ENCODE peak calls at places on chromosomes 1 and 21, in eight cellular contexts. Y is AG08396; K is amniotic stem cell; J is effector memory CD8-positive, alpha-beta T cell; D is GM23248; B is NCI-H1694; I is smooth muscle cell of the brain vasculature; E is T-helper 1 cell. Q is an unnamed sample.

GRCh38 chr1:228163776-228164534 is 1.6 kb upstream of the IBA57 start:
- DNase-seq in Y (no peak), K (no peak), J (no peak), D (no peak), B (no peak), I (no peak), E (no peak), Q (no peak)

GRCh38 chr1:177925006-177925405 is 44.9 kb downstream of the SEC16B start:
- DNase-seq in Y (no peak), K (no peak), J (no peak), D (no peak), B (no peak), I (no peak), E (no peak), Q (no peak)

GRCh38 chr1:198447468-198447867 is 93.0 kb downstream of the ATP6V1G3 start:
- DNase-seq in Y (no peak), K (no peak), J (no peak), D (no peak), B (no peak), I (no peak), E (no peak), Q (no peak)

GRCh38 chr1:228986093-228986904 is 251.0 kb downstream of the RHOU start:
- DNase-seq in Y (peak; percentile 28), K (no peak), J (no peak), D (peak; percentile 19), B (peak; percentile 88), I (no peak), E (no peak), Q (no peak)

GRCh38 chr1:151993084-151993733 is 450 bp downstream of the S100A10 start:
- DNase-seq in Y (no peak), K (no peak), J (peak; percentile 24), D (peak; percentile 67), B (no peak), I (no peak), E (peak; percentile 23), Q (peak; percentile 20)

GRCh38 chr1:219847215-219847855 is 81.0 kb downstream of the SLC30A10 start:
- DNase-seq in Y (no peak), K (no peak), J (no peak), D (peak; percentile 7), B (no peak), I (no peak), E (no peak), Q (no peak)

GRCh38 chr1:218347713-218348627 is 2.8 kb downstream of the TGFB2 start:
- DNase-seq in Y (no peak), K (no peak), J (no peak), D (peak; percentile 31), B (no peak), I (no peak), E (no peak), Q (no peak)

GRCh38 chr21:41024341-41025056 is 143.5 kb upstream of the BACE2 start:
- DNase-seq in Y (no peak), K (no peak), J (no peak), D (no peak), B (no peak), I (no peak), E (no peak), Q (no peak)

GRCh38 chr21:43812139-43812821 is 22.9 kb downstream of the RRP1 start:
- DNase-seq in Y (no peak), K (no peak), J (no peak), D (no peak), B (peak; percentile 83), I (no peak), E (no peak), Q (no peak)

GRCh38 chr1:62110198-62110817 is 84.3 kb upstream of the L1TD1 start:
- DNase-seq in Y (no peak), K (no peak), J (no peak), D (no peak), B (no peak), I (no peak), E (no peak), Q (no peak)

GRCh38 chr1:114482585-114482984 is 28.4 kb downstream of the TRIM33 start:
- DNase-seq in Y (no peak), K (no peak), J (no peak), D (no peak), B (no peak), I (no peak), E (no peak), Q (no peak)

GRCh38 chr21:26061437-26061836 is 109.1 kb downstream of the APP start:
- DNase-seq in Y (no peak), K (no peak), J (no peak), D (peak; percentile 35), B (peak; percentile 39), I (no peak), E (no peak), Q (no peak)

GRCh38 chr1:41507152-41507720 is 22.8 kb upstream of the EDN2 start:
- DNase-seq in Y (no peak), K (no peak), J (no peak), D (no peak), B (no peak), I (no peak), E (no peak), Q (no peak)

GRCh38 chr21:34996304-34997081 is 52.6 kb downstream of the RUNX1 start:
- DNase-seq in Y (no peak), K (no peak), J (no peak), D (peak; percentile 86), B (no peak), I (no peak), E (no peak), Q (no peak)

GRCh38 chr1:46802081-46802480 is 3.2 kb downstream of the CYP4B1 start:
- DNase-seq in Y (no peak), K (no peak), J (no peak), D (no peak), B (no peak), I (no peak), E (no peak), Q (no peak)

GRCh38 chr1:143748906-143749305 is 222.9 kb downstream of the FAM72C start:
- DNase-seq in Y (no peak), K (no peak), J (no peak), D (no peak), B (no peak), I (no peak), E (no peak), Q (no peak)

GRCh38 chr1:208088319-208088718 is 155.9 kb downstream of the PLXNA2 start:
- DNase-seq in Y (no peak), K (no peak), J (no peak), D (peak; percentile 17), B (no peak), I (no peak), E (no peak), Q (no peak)

GRCh38 chr1:228989992-228990827 is 254.9 kb downstream of the RHOU start:
- DNase-seq in Y (no peak), K (no peak), J (no peak), D (no peak), B (peak; percentile 98), I (no peak), E (no peak), Q (no peak)

GRCh38 chr1:94816030-94816429 is 4.1 kb upstream of the SLC44A3 start:
- DNase-seq in Y (no peak), K (no peak), J (no peak), D (no peak), B (no peak), I (no peak), E (no peak), Q (no peak)

GRCh38 chr1:72075411-72075810 is 206.9 kb downstream of the NEGR1 start:
- DNase-seq in Y (no peak), K (no peak), J (no peak), D (no peak), B (no peak), I (no peak), E (no peak), Q (no peak)

GRCh38 chr1:29275435-29275834 is 39.1 kb downstream of the PTPRU start:
- DNase-seq in Y (no peak), K (no peak), J (no peak), D (no peak), B (no peak), I (no peak), E (no peak), Q (no peak)